ENCODE peak calls at places on chromosome 6, in eight cellular contexts. One of them, this sample, is unnamed.

GRCh38 chr6:50120300-50120699 is 70.6 kb upstream of the DEFB112 start:
- DNase-seq in endodermal cell: no peak
- DNase-seq in transverse colon: no peak
- DNase-seq in AG04450: no peak
- DNase-seq in CD4-positive, alpha-beta T cell: no peak
- DNase-seq in neural crest cell: no peak
- DNase-seq in AG09319: no peak
- DNase-seq in astrocyte of the spinal cord: no peak
- DNase-seq in this sample: no peak

GRCh38 chr6:89122625-89123024 is 4.8 kb upstream of the SRSF12 start:
- DNase-seq in astrocyte of the spinal cord: peak
- DNase-seq in endodermal cell: no peak
- DNase-seq in AG04450: no peak
- DNase-seq in neural crest cell: no peak
- DNase-seq in CD4-positive, alpha-beta T cell: no peak
- DNase-seq in transverse colon: no peak
- DNase-seq in AG09319: no peak
- DNase-seq in this sample: no peak

GRCh38 chr6:37548067-37548674 is 48.5 kb upstream of the CCDC167 start:
- DNase-seq in AG04450: no peak
- DNase-seq in endodermal cell: no peak
- DNase-seq in AG09319: no peak
- DNase-seq in astrocyte of the spinal cord: no peak
- DNase-seq in transverse colon: no peak
- DNase-seq in CD4-positive, alpha-beta T cell: no peak
- DNase-seq in neural crest cell: no peak
- DNase-seq in this sample: no peak

GRCh38 chr6:120411394-120411793 is 922.9 kb downstream of the TBC1D32 start:
- DNase-seq in CD4-positive, alpha-beta T cell: no peak
- DNase-seq in endodermal cell: no peak
- DNase-seq in transverse colon: no peak
- DNase-seq in AG09319: no peak
- DNase-seq in astrocyte of the spinal cord: no peak
- DNase-seq in neural crest cell: no peak
- DNase-seq in AG04450: no peak
- DNase-seq in this sample: no peak

GRCh38 chr6:106894978-106895702 is 79.4 kb downstream of the CD24 start:
- DNase-seq in transverse colon: no peak
- DNase-seq in CD4-positive, alpha-beta T cell: no peak
- DNase-seq in endodermal cell: no peak
- DNase-seq in neural crest cell: no peak
- DNase-seq in AG04450: no peak
- DNase-seq in astrocyte of the spinal cord: peak
- DNase-seq in AG09319: no peak
- DNase-seq in this sample: no peak

GRCh38 chr6:34115396-34116314 is 30.2 kb downstream of the GRM4 start:
- DNase-seq in neural crest cell: peak
- DNase-seq in transverse colon: no peak
- DNase-seq in CD4-positive, alpha-beta T cell: no peak
- DNase-seq in astrocyte of the spinal cord: peak
- DNase-seq in endodermal cell: peak
- DNase-seq in AG04450: no peak
- DNase-seq in AG09319: no peak
- DNase-seq in this sample: peak

GRCh38 chr6:41039060-41039998 is at the start of gene UNC5CL:
- DNase-seq in AG04450: no peak
- DNase-seq in astrocyte of the spinal cord: no peak
- DNase-seq in AG09319: no peak
- DNase-seq in neural crest cell: peak
- DNase-seq in transverse colon: peak
- DNase-seq in CD4-positive, alpha-beta T cell: peak
- DNase-seq in endodermal cell: peak
- DNase-seq in this sample: peak

GRCh38 chr6:15504581-15505350 is 158.1 kb downstream of the DTNBP1 start:
- DNase-seq in transverse colon: peak
- DNase-seq in AG09319: peak
- DNase-seq in neural crest cell: no peak
- DNase-seq in astrocyte of the spinal cord: peak
- DNase-seq in AG04450: peak
- DNase-seq in CD4-positive, alpha-beta T cell: no peak
- DNase-seq in endodermal cell: no peak
- DNase-seq in this sample: no peak

GRCh38 chr6:47579040-47579439 is 101.5 kb downstream of the CD2AP start:
- DNase-seq in endodermal cell: no peak
- DNase-seq in CD4-positive, alpha-beta T cell: no peak
- DNase-seq in astrocyte of the spinal cord: no peak
- DNase-seq in neural crest cell: no peak
- DNase-seq in transverse colon: no peak
- DNase-seq in AG04450: no peak
- DNase-seq in AG09319: no peak
- DNase-seq in this sample: no peak

GRCh38 chr6:22891930-22892329 is 322.6 kb downstream of the HDGFL1 start:
- DNase-seq in endodermal cell: no peak
- DNase-seq in CD4-positive, alpha-beta T cell: no peak
- DNase-seq in AG04450: no peak
- DNase-seq in transverse colon: no peak
- DNase-seq in neural crest cell: no peak
- DNase-seq in AG09319: no peak
- DNase-seq in astrocyte of the spinal cord: no peak
- DNase-seq in this sample: no peak

GRCh38 chr6:18565231-18565630 is 178.1 kb downstream of the RNF144B start:
- DNase-seq in transverse colon: no peak
- DNase-seq in AG04450: no peak
- DNase-seq in endodermal cell: no peak
- DNase-seq in CD4-positive, alpha-beta T cell: no peak
- DNase-seq in astrocyte of the spinal cord: no peak
- DNase-seq in neural crest cell: no peak
- DNase-seq in AG09319: no peak
- DNase-seq in this sample: no peak

GRCh38 chr6:18567380-18567779 is 180.2 kb downstream of the RNF144B start:
- DNase-seq in astrocyte of the spinal cord: no peak
- DNase-seq in endodermal cell: no peak
- DNase-seq in neural crest cell: no peak
- DNase-seq in AG09319: no peak
- DNase-seq in AG04450: no peak
- DNase-seq in transverse colon: no peak
- DNase-seq in CD4-positive, alpha-beta T cell: no peak
- DNase-seq in this sample: no peak

GRCh38 chr6:18561006-18561750 is 174.0 kb downstream of the RNF144B start:
- DNase-seq in AG04450: no peak
- DNase-seq in astrocyte of the spinal cord: no peak
- DNase-seq in neural crest cell: no peak
- DNase-seq in transverse colon: no peak
- DNase-seq in AG09319: peak
- DNase-seq in endodermal cell: no peak
- DNase-seq in CD4-positive, alpha-beta T cell: no peak
- DNase-seq in this sample: no peak

GRCh38 chr6:18564775-18565174 is 177.6 kb downstream of the RNF144B start:
- DNase-seq in neural crest cell: no peak
- DNase-seq in astrocyte of the spinal cord: no peak
- DNase-seq in AG04450: no peak
- DNase-seq in endodermal cell: no peak
- DNase-seq in transverse colon: no peak
- DNase-seq in AG09319: no peak
- DNase-seq in CD4-positive, alpha-beta T cell: no peak
- DNase-seq in this sample: no peak

DNA sequence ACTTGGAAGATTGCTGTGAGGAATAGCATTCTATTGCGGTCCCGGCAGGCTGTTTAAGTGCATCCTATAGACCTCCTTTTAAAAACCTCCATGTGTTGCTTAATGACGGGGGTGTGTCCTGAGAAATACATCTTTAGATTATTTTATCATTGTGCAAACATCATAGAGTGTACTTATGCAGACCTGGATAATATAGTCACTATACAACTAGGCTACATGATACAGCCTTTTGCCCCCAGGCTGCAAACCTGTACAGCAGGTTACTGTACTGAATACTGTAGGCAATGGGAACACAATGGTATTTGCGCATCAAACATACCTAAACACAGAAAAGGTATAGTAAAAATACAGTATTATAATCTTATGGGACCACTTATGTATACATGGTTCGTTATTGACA is 175.6 kb downstream of the RNF144B start:
- DNase-seq in CD4-positive, alpha-beta T cell: no peak
- DNase-seq in transverse colon: peak
- DNase-seq in endodermal cell: no peak
- DNase-seq in AG09319: no peak
- DNase-seq in AG04450: no peak
- DNase-seq in astrocyte of the spinal cord: no peak
- DNase-seq in neural crest cell: no peak
- DNase-seq in this sample: no peak
- TF ChIP-seq CTCF in CD4-positive, alpha-beta T cell: no peak
- TF ChIP-seq CTCF in transverse colon: no peak
- TF ChIP-seq CTCF in endodermal cell: no peak
- TF ChIP-seq CTCF in AG09319: no peak
- TF ChIP-seq CTCF in AG04450: no peak
- TF ChIP-seq CTCF in astrocyte of the spinal cord: no peak
- TF ChIP-seq CTCF in neural crest cell: no peak
- TF ChIP-seq CTCF in this sample: no peak

DNA sequence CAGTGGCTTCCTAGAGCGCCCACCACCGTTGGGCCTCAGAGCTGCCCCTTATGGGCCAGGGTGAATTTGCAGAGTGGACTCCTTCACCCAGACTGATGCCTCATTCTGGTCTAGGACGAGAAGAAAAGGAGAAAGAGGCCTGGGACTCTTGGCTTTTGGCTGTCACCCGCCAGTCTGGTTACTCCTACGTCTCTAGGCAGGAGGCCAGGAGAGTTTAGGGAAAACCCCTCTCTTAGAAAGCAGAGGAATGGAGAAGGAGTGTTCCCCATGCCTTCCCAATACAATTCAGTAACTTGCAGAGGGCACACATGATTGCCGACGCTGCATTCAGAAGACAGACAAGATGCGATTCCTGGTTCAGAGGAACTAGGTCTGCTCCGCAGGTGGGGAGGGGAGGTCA is 70.1 kb downstream of the CDC5L start:
- DNase-seq in CD4-positive, alpha-beta T cell: no peak
- DNase-seq in AG04450: no peak
- DNase-seq in transverse colon: no peak
- DNase-seq in AG09319: no peak
- DNase-seq in endodermal cell: no peak
- DNase-seq in astrocyte of the spinal cord: no peak
- DNase-seq in neural crest cell: no peak
- DNase-seq in this sample: no peak
- TF ChIP-seq CTCF in CD4-positive, alpha-beta T cell: no peak
- TF ChIP-seq CTCF in AG04450: no peak
- TF ChIP-seq CTCF in transverse colon: no peak
- TF ChIP-seq CTCF in AG09319: no peak
- TF ChIP-seq CTCF in endodermal cell: peak
- TF ChIP-seq CTCF in astrocyte of the spinal cord: no peak
- TF ChIP-seq CTCF in neural crest cell: no peak
- TF ChIP-seq CTCF in this sample: no peak

GRCh38 chr6:82511546-82511945 is 147.9 kb downstream of the TPBG start:
- DNase-seq in AG09319: no peak
- DNase-seq in neural crest cell: no peak
- DNase-seq in CD4-positive, alpha-beta T cell: no peak
- DNase-seq in transverse colon: no peak
- DNase-seq in endodermal cell: no peak
- DNase-seq in AG04450: no peak
- DNase-seq in astrocyte of the spinal cord: no peak
- DNase-seq in this sample: no peak

GRCh38 chr6:82506526-82506925 is 142.9 kb downstream of the TPBG start:
- DNase-seq in neural crest cell: no peak
- DNase-seq in astrocyte of the spinal cord: no peak
- DNase-seq in transverse colon: no peak
- DNase-seq in CD4-positive, alpha-beta T cell: no peak
- DNase-seq in AG04450: no peak
- DNase-seq in endodermal cell: no peak
- DNase-seq in AG09319: no peak
- DNase-seq in this sample: no peak

GRCh38 chr6:82507112-82507511 is 143.5 kb downstream of the TPBG start:
- DNase-seq in endodermal cell: no peak
- DNase-seq in astrocyte of the spinal cord: peak
- DNase-seq in transverse colon: no peak
- DNase-seq in AG09319: no peak
- DNase-seq in neural crest cell: no peak
- DNase-seq in CD4-positive, alpha-beta T cell: no peak
- DNase-seq in AG04450: no peak
- DNase-seq in this sample: no peak
- TF ChIP-seq CTCF in endodermal cell: no peak
- TF ChIP-seq CTCF in astrocyte of the spinal cord: no peak
- TF ChIP-seq CTCF in transverse colon: no peak
- TF ChIP-seq CTCF in AG09319: no peak
- TF ChIP-seq CTCF in neural crest cell: no peak
- TF ChIP-seq CTCF in CD4-positive, alpha-beta T cell: no peak
- TF ChIP-seq CTCF in AG04450: no peak
- TF ChIP-seq CTCF in this sample: no peak

GRCh38 chr6:139308936-139309603 is 17.3 kb upstream of the TXLNB start:
- DNase-seq in CD4-positive, alpha-beta T cell: no peak
- DNase-seq in astrocyte of the spinal cord: peak
- DNase-seq in AG04450: no peak
- DNase-seq in AG09319: no peak
- DNase-seq in transverse colon: peak
- DNase-seq in endodermal cell: no peak
- DNase-seq in neural crest cell: no peak
- DNase-seq in this sample: no peak

GRCh38 chr6:139311826-139312225 is 20.0 kb upstream of the TXLNB start:
- DNase-seq in AG09319: no peak
- DNase-seq in AG04450: no peak
- DNase-seq in endodermal cell: no peak
- DNase-seq in neural crest cell: no peak
- DNase-seq in CD4-positive, alpha-beta T cell: no peak
- DNase-seq in astrocyte of the spinal cord: no peak
- DNase-seq in transverse colon: no peak
- DNase-seq in this sample: no peak

GRCh38 chr6:139316622-139317317 is 25.0 kb upstream of the TXLNB start:
- DNase-seq in AG04450: no peak
- DNase-seq in astrocyte of the spinal cord: peak
- DNase-seq in transverse colon: no peak
- DNase-seq in neural crest cell: no peak
- DNase-seq in AG09319: no peak
- DNase-seq in endodermal cell: no peak
- DNase-seq in CD4-positive, alpha-beta T cell: no peak
- DNase-seq in this sample: no peak

GRCh38 chr6:139313229-139313628 is 21.4 kb upstream of the TXLNB start:
- DNase-seq in CD4-positive, alpha-beta T cell: no peak
- DNase-seq in endodermal cell: no peak
- DNase-seq in neural crest cell: no peak
- DNase-seq in AG09319: no peak
- DNase-seq in AG04450: no peak
- DNase-seq in transverse colon: no peak
- DNase-seq in astrocyte of the spinal cord: no peak
- DNase-seq in this sample: no peak

DNA sequence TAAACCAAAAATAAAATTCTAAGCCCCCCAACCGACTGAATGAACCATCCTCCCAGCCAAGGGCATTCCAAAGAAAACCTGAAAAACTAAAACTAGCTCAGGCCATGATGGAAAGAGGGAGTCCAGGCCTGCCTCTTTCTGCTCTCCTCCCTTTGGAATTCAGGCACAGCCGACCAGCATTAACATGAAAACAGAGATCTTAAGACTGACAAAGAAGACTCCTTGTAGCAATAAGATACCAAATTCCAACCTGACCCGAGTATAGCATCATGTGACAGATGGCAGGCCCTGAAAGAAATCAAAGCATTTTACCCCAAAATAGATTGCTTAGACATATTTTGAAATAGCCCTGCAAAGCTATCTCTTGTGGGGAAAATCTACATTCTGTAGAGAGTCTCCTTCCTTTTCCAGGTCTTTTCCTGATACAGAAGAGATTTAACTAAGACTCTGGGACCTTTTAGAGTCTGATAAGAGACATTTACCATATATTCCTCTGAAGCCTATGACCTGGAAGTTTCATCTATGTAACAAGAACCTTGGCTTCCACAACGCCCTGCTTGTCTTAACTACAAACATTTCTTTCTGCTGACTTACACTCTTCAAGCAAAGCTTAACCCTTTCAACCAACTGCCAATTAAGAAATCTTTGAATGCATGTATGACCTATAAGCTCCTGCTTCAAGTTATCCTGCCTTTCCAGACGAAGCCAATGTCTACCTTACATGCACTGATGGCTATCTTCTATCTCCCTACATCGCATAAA is 22.2 kb upstream of the TXLNB start:
- DNase-seq in AG04450: no peak
- DNase-seq in CD4-positive, alpha-beta T cell: no peak
- DNase-seq in AG09319: no peak
- DNase-seq in neural crest cell: no peak
- DNase-seq in transverse colon: no peak
- DNase-seq in astrocyte of the spinal cord: no peak
- DNase-seq in endodermal cell: peak
- DNase-seq in this sample: no peak
- TF ChIP-seq CTCF in AG04450: no peak
- TF ChIP-seq CTCF in CD4-positive, alpha-beta T cell: no peak
- TF ChIP-seq CTCF in AG09319: no peak
- TF ChIP-seq CTCF in neural crest cell: no peak
- TF ChIP-seq CTCF in transverse colon: no peak
- TF ChIP-seq CTCF in astrocyte of the spinal cord: no peak
- TF ChIP-seq CTCF in endodermal cell: no peak
- TF ChIP-seq CTCF in this sample: no peak